ENCODE peak calls at places on chromosomes 11 and 22, in five cellular contexts. Y is neural crest cell, O is HL-60, I is Calu3, X is GM12865. P is an unnamed sample.

GRCh38 chr11:67272327-67273259 is 6.3 kb downstream of the GRK2 start:
- DNase-seq in Y (no peak), O (peak), I (no peak), X (peak), P (peak)

GRCh38 chr11:2534957-2535672 is 90.3 kb downstream of the KCNQ1 start:
- DNase-seq in Y (no peak), O (no peak), I (no peak), X (no peak), P (peak)

GRCh38 chr11:65826972-65827773 is 6.6 kb upstream of the SNX32 start:
- DNase-seq in Y (no peak), O (no peak), I (no peak), X (no peak), P (no peak)

GRCh38 chr22:35070451-35071093 is 4.6 kb downstream of the ISX start:
- DNase-seq in Y (no peak), O (no peak), I (no peak), X (no peak), P (no peak)

GRCh38 chr11:69361466-69361865 is 67.5 kb downstream of the MYEOV start:
- DNase-seq in Y (no peak), O (no peak), I (no peak), X (no peak), P (no peak)

GRCh38 chr11:12717851-12718291 is 43.6 kb downstream of the TEAD1 start:
- DNase-seq in Y (no peak), O (no peak), I (no peak), X (peak), P (no peak)

GRCh38 chr11:85685131-85685819 is 720 bp downstream of the CCDC89 start:
- DNase-seq in Y (no peak), O (no peak), I (no peak), X (no peak), P (no peak)

GRCh38 chr11:79244175-79244804 is 196.5 kb downstream of the TENM4 start:
- DNase-seq in Y (no peak), O (no peak), I (no peak), X (no peak), P (no peak)

GRCh38 chr11:36557991-36558390 is 9.8 kb upstream of the RAG1 start:
- DNase-seq in Y (no peak), O (no peak), I (no peak), X (no peak), P (no peak)

GRCh38 chr11:74141274-74141695 is 29.5 kb downstream of the C2CD3 start:
- DNase-seq in Y (no peak), O (no peak), I (peak), X (no peak), P (no peak)

GRCh38 chr22:46731246-46732040 is 6.6 kb downstream of the CERK start:
- DNase-seq in Y (no peak), O (no peak), I (peak), X (no peak), P (no peak)

GRCh38 chr11:74055938-74056337 is 47.1 kb upstream of the UCP3 start:
- DNase-seq in Y (no peak), O (no peak), I (no peak), X (no peak), P (no peak)

GRCh38 chr11:119490253-119491006 is 67.5 kb upstream of the THY1 start:
- DNase-seq in Y (no peak), O (no peak), I (no peak), X (no peak), P (peak)

GRCh38 chr11:74019104-74019738 is 10.3 kb upstream of the UCP3 start:
- DNase-seq in Y (no peak), O (no peak), I (no peak), X (no peak), P (no peak)

GRCh38 chr11:20474176-20474950 is 86.8 kb downstream of the PRMT3 start:
- DNase-seq in Y (no peak), O (no peak), I (no peak), X (no peak), P (no peak)

GRCh38 chr22:48651981-48652538 is 1175.6 kb downstream of the BRD1 start:
- DNase-seq in Y (no peak), O (no peak), I (no peak), X (no peak), P (no peak)

GRCh38 chr11:108897071-108897481 is 232.2 kb downstream of the DDX10 start:
- DNase-seq in Y (no peak), O (no peak), I (peak), X (no peak), P (no peak)

GRCh38 chr11:71490731-71491390 is 36.2 kb upstream of the KRTAP5-7 start:
- DNase-seq in Y (no peak), O (no peak), I (no peak), X (no peak), P (peak)

GRCh38 chr11:65279713-65280459 is 18.1 kb downstream of the POLA2 start:
- DNase-seq in Y (no peak), O (no peak), I (peak), X (peak), P (no peak)

GRCh38 chr11:85318573-85318972 is 308.6 kb downstream of the DLG2 start:
- DNase-seq in Y (no peak), O (peak), I (no peak), X (no peak), P (no peak)

GRCh38 chr11:63939351-63939920 is 634 bp downstream of the NAA40 start:
- DNase-seq in Y (no peak), O (no peak), I (no peak), X (no peak), P (no peak)
- TF ChIP-seq CTCF in Y (no peak), O (no peak), I (no peak), X (no peak), P (no peak)

GRCh38 chr22:44326549-44326881 is 13.8 kb upstream of the SHISAL1 start:
- DNase-seq in Y (no peak), O (no peak), I (no peak), X (no peak), P (no peak)

GRCh38 chr22:44328762-44329161 is 16.0 kb upstream of the SHISAL1 start:
- DNase-seq in Y (no peak), O (no peak), I (no peak), X (no peak), P (no peak)

GRCh38 chr22:44328326-44328725 is 15.6 kb upstream of the SHISAL1 start:
- DNase-seq in Y (no peak), O (no peak), I (no peak), X (no peak), P (no peak)

GRCh38 chr22:44329179-44329796 is 16.5 kb upstream of the SHISAL1 start:
- DNase-seq in Y (no peak), O (no peak), I (peak), X (peak), P (no peak)

GRCh38 chr22:44325718-44326548 is 13.2 kb upstream of the SHISAL1 start:
- DNase-seq in Y (no peak), O (no peak), I (no peak), X (no peak), P (no peak)
- TF ChIP-seq CTCF in Y (no peak), O (no peak), I (no peak), X (no peak), P (no peak)

GRCh38 chr11:126999366-126999765 is 1.2 kb downstream of the KIRREL3 start:
- DNase-seq in Y (no peak), O (no peak), I (no peak), X (no peak), P (no peak)

GRCh38 chr11:127000991-127001390 is 421 bp upstream of the KIRREL3 start:
- DNase-seq in Y (no peak), O (no peak), I (no peak), X (no peak), P (no peak)

GRCh38 chr11:127003260-127003981 is 2.9 kb upstream of the KIRREL3 start:
- DNase-seq in Y (peak), O (no peak), I (peak), X (peak), P (no peak)

GRCh38 chr11:127000291-127000968 is at the start of gene KIRREL3:
- DNase-seq in Y (peak), O (no peak), I (no peak), X (no peak), P (no peak)

DNA sequence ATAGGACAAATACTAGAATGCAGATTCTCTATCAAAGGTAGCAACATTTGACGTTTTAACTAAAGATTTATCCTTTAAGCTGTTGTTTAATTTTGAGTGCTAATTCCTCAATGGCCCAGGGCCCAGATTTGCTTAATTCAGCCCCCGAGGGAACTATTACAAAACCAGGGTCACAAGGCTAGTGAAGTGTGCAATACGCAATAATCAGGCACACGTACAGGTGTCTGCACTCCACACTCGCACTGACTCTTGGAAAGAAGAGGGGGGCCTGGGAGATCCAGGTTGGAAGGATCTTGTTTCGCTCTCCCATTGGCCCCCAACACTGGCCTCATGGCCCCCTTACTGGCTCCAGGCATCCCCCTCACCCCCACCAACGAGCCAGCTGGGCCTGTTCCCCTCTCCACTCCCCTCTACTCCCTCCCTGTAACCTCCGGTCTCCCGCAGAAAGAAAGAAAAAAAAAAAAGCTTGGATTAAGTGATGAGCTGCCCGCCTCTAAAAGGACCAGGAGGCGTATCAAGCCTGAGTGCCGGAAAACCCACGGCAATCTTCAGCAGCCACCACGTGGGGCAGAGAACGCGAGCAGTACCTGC is 2.2 kb upstream of the KIRREL3 start:
- DNase-seq in Y (no peak), O (no peak), I (no peak), X (no peak), P (no peak)
- TF ChIP-seq CTCF in Y (no peak), O (no peak), I (no peak), X (no peak), P (no peak)

GRCh38 chr11:57440744-57441414 is 14.0 kb upstream of the SLC43A3 start:
- DNase-seq in Y (no peak), O (no peak), I (no peak), X (no peak), P (no peak)

GRCh38 chr11:57436031-57436430 is 9.1 kb upstream of the SLC43A3 start:
- DNase-seq in Y (no peak), O (no peak), I (no peak), X (no peak), P (no peak)

GRCh38 chr11:57438345-57439280 is 11.7 kb upstream of the SLC43A3 start:
- DNase-seq in Y (no peak), O (no peak), I (no peak), X (no peak), P (no peak)

GRCh38 chr11:57444362-57445074 is 15.8 kb upstream of the RTN4RL2 start:
- DNase-seq in Y (no peak), O (no peak), I (no peak), X (no peak), P (no peak)

GRCh38 chr11:57439786-57440185 is 12.9 kb upstream of the SLC43A3 start:
- DNase-seq in Y (no peak), O (no peak), I (no peak), X (no peak), P (no peak)
- TF ChIP-seq CTCF in Y (no peak), O (no peak), I (no peak), X (no peak), P (no peak)

DNA sequence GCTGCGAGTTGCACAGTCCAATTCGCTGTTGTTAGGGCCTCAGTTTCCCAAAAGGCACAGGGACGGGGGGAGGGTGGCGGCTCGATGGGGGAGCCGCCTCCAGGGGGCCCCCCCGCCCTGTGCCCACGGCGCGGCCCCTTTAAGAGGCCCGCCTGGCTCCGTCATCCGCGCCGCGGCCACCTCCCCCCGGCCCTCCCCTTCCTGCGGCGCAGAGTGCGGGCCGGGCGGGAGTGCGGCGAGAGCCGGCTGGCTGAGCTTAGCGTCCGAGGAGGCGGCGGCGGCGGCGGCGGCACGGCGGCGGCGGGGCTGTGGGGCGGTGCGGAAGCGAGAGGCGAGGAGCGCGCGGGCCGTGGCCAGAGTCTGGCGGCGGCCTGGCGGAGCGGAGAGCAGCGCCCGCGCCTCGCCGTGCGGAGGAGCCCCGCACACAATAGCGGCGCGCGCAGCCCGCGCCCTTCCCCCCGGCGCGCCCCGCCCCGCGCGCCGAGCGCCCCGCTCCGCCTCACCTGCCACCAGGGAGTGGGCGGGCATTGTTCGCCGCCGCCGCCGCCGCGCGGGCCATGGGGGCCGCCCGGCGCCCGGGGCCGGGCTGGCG is at the start of gene BCR:
- DNase-seq in Y (peak), O (no peak), I (peak), X (peak), P (no peak)
- TF ChIP-seq CTCF in Y (no peak), O (no peak), I (peak), X (no peak), P (no peak)

DNA sequence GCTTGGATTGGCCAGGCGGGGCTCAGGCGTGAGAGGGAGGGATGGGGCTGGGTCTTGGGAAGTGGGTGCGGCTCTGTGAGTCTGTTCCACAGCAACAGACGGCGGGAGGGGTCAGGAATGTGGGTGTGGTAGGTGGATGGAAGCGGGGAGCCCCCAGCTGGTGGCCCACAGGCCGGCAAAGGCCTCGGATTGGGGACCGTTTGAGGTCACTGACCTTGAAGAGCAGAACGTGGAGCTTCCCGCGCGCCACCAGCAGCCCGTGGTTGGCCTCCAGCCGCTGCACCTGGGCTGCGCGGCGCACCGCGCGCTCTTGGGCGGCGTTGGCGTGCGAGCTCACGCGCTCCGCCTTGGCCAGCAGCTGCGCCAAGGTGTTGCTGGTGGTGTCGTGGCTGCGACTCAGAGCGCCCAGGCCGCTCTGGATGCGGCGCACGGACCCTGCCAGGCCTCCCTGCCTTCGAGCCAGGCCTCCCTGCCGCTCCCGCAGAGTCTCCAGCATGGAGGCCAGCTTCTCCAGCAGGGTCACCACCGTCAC is 356 bp downstream of the CAVIN3 start:
- DNase-seq in Y (peak), O (no peak), I (peak), X (peak), P (no peak)
- TF ChIP-seq CTCF in Y (no peak), O (no peak), I (no peak), X (no peak), P (no peak)

P was measured in CD14-positive monocyte.